ENCODE peak calls at places on chromosome 10, in six cellular contexts. U is A549, O is right atrium auricular region, F is fibroblast of lung, A is stomach, N is DND-41. C is an unnamed sample.

GRCh38 chr10:60827791-60828488 is 49.7 kb downstream of the CDK1 start:
- DNase-seq in U (no peak), O (no peak), F (no peak), A (no peak), N (peak), C (no peak)

GRCh38 chr10:338176-339037 is 203.2 kb downstream of the ZMYND11 start:
- DNase-seq in U (peak), O (no peak), F (peak), A (peak), N (peak), C (no peak)

GRCh38 chr10:114265392-114266053 is 26.5 kb downstream of the VWA2 start:
- DNase-seq in U (no peak), O (peak), F (peak), A (no peak), N (no peak), C (no peak)

GRCh38 chr10:16745061-16745460 is 72.2 kb downstream of the RSU1 start:
- DNase-seq in U (no peak), O (no peak), F (no peak), A (no peak), N (no peak), C (no peak)

GRCh38 chr10:22986771-22987542 is 59.1 kb downstream of the ARMC3 start:
- DNase-seq in U (no peak), O (no peak), F (peak), A (no peak), N (no peak), C (no peak)

GRCh38 chr10:117324367-117324766 is 50.9 kb downstream of the PDZD8 start:
- DNase-seq in U (no peak), O (no peak), F (no peak), A (no peak), N (no peak), C (no peak)

GRCh38 chr10:986137-986825 is 2.0 kb upstream of the GTPBP4 start:
- DNase-seq in U (no peak), O (no peak), F (no peak), A (peak), N (no peak), C (no peak)

GRCh38 chr10:77165445-77166316 is 471.9 kb downstream of the KCNMA1 start:
- DNase-seq in U (peak), O (no peak), F (peak), A (peak), N (peak), C (no peak)

GRCh38 chr10:17026686-17027485 is 102.7 kb downstream of the CUBN start:
- DNase-seq in U (no peak), O (no peak), F (peak), A (no peak), N (no peak), C (no peak)

GRCh38 chr10:70367195-70367796 is 15.1 kb downstream of the LRRC20 start:
- DNase-seq in U (no peak), O (no peak), F (peak), A (no peak), N (no peak), C (no peak)

GRCh38 chr10:88651131-88651541 is 13.1 kb upstream of the LIPF start:
- DNase-seq in U (peak), O (no peak), F (peak), A (no peak), N (no peak), C (no peak)

GRCh38 chr10:98316661-98317060 is 48.7 kb upstream of the LOXL4 start:
- DNase-seq in U (no peak), O (no peak), F (peak), A (no peak), N (no peak), C (no peak)

GRCh38 chr10:3951993-3952392 is 167.0 kb upstream of the KLF6 start:
- DNase-seq in U (no peak), O (peak), F (no peak), A (peak), N (no peak), C (no peak)

GRCh38 chr10:132774179-132774904 is 11.6 kb downstream of the NKX6-2 start:
- DNase-seq in U (no peak), O (no peak), F (no peak), A (peak), N (no peak), C (no peak)

GRCh38 chr10:60420991-60421894 is 31.6 kb upstream of the ANK3 start:
- DNase-seq in U (no peak), O (no peak), F (no peak), A (no peak), N (no peak), C (no peak)

GRCh38 chr10:92082583-92083280 is 159.2 kb downstream of the BTAF1 start:
- DNase-seq in U (no peak), O (no peak), F (peak), A (no peak), N (no peak), C (no peak)

GRCh38 chr10:47311193-47311899 is 10.9 kb upstream of the GDF2 start:
- DNase-seq in U (no peak), O (no peak), F (no peak), A (peak), N (peak), C (no peak)

GRCh38 chr10:7093368-7093767 is 317.5 kb downstream of the SFMBT2 start:
- DNase-seq in U (no peak), O (no peak), F (no peak), A (no peak), N (no peak), C (no peak)

GRCh38 chr10:118046491-118047362 is at the start of gene RAB11FIP2:
- DNase-seq in U (peak), O (peak), F (peak), A (peak), N (peak), C (peak)

DNA sequence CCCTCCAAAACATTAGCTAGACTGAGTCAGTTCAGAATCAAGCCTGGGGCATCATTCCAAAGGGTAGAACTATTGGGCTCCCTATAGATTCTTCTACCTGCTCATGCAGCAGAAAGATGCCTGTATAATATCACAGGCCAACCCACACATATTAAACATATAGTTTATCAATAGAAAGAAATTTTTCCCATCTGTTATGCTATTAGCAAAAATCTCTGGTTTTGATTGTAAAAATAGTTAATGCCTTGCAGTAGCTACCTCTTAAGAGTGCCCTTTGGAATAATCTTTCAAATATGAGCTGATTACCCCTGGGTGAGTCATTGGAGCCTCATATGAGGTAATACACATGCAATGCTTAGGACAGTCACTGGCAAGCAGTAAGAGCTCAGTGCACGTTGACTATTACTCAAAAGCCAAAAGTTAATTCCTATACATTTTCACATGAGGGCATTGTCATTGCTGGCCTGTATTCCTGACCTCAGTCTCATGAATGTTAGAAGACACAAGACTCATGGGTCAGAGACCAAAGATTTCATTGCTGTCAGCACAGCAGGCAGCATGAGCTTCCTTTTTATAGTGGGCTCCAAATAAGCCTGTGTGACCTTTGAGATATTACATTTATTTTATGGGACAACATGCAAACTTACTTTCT is 180.0 kb downstream of the FGFR2 start:
- DNase-seq in U (no peak), O (no peak), F (peak), A (no peak), N (no peak), C (no peak)
- TF ChIP-seq CTCF in U (no peak), O (no peak), F (no peak), A (no peak), N (no peak), C (no peak)

GRCh38 chr10:124725791-124726190 is 18.4 kb downstream of the FAM53B start:
- DNase-seq in U (no peak), O (no peak), F (no peak), A (no peak), N (no peak), C (no peak)
- H3K27ac ChIP-seq in U (no peak), O (no peak), F (no peak), A (no peak), N (peak), C (no peak)

GRCh38 chr10:44858017-44858371 is 53.1 kb upstream of the TMEM72 start:
- DNase-seq in U (no peak), O (no peak), F (no peak), A (no peak), N (no peak), C (no peak)
- TF ChIP-seq CTCF in U (no peak), O (peak), F (no peak), A (no peak), N (no peak), C (no peak)

DNA sequence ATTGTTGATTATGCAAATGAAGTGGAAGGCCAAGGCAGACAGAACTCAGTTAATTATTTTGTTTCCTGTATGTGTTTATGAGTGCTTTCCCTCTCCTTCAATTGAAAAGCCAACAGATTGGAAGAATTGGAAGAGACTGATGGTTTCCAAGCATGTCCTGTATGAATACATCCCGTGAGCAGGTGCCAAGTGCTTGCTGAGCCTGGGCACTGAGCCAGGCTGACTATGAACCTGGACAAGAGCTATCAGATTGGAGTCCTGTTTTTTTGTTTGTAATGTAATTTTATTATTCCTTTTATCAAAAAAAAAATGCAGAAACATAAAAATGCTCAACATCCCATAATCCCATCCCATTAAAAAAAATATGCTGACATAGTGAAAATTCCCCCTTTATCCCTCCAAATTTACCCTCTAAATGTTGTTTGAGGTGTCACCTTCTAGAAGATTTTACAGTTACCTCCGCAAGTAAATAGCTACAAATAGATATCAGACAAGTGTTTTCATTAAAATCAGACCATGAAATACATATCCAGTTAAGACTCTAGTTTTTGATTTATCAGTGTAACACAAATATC is 449.5 kb downstream of the GRID1 start:
- DNase-seq in U (no peak), O (no peak), F (no peak), A (no peak), N (no peak), C (no peak)
- H3K27ac ChIP-seq in U (no peak), O (no peak), F (no peak), A (no peak), N (no peak), C (no peak)

GRCh38 chr10:14547826-14548225 is 217.1 kb upstream of the FRMD4A start:
- DNase-seq in U (no peak), O (peak), F (no peak), A (no peak), N (no peak), C (no peak)
- TF ChIP-seq CTCF in U (no peak), O (no peak), F (no peak), A (no peak), N (peak), C (no peak)

DNA sequence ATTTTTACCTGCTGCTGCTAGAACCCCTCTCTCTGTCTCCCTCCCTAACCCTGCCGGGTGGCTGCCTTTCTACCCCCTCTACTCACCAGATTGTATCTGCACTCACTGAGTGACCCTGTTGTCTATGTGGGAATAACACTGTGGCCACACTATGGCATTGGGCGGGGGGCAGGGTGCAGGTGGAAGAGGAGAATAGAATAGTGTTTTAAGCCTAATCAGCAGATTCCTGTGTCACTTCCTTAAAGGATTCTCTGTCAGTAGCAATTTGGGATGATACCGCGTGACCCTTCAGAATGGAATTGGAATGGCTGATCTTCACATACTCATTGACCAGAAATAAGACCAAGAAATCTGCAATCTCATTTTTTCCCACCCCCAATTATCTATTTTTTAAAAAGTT is 67.1 kb upstream of the ANKRD1 start:
- DNase-seq in U (no peak), O (no peak), F (no peak), A (no peak), N (no peak), C (no peak)
- H3K27ac ChIP-seq in U (no peak), O (peak), F (no peak), A (no peak), N (peak), C (no peak)

GRCh38 chr10:93224005-93224779 is 150.5 kb downstream of the CYP26A1 start:
- DNase-seq in U (no peak), O (no peak), F (no peak), A (no peak), N (no peak), C (peak)
- TF ChIP-seq CTCF in U (peak), O (no peak), F (no peak), A (no peak), N (peak), C (no peak)

DNA sequence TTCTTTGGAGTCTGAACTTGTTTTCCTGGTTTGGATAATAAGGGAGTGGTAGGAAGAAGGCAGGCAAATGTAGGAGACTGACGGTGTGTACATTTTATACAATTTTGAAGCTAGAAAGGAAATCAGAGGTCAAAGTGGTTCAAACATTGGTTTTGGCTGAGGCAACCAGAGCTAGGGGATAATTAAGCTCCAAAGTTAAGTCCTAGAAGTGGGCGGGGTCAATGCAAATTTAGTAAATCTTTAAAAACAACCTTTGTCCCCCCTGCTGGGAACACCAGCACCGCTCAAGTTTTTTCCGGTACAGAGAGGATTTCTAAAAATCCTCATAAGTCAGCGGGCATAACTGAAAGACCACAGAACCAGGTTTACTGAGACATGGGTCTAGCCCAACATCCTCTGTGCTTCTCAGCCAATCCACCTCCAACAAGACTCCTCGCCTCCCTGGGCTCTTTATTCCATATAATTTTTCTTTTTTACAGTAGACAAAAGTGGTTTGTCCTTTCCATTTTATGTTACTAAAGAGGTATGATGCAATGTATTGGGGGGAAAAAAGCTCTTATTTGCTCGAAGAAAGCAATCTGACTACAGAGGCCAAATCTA is 1.7 kb downstream of the GLUD1 start:
- DNase-seq in U (no peak), O (no peak), F (peak), A (no peak), N (peak), C (no peak)
- H3K27ac ChIP-seq in U (peak), O (peak), F (peak), A (peak), N (peak), C (peak)

C was measured in vagina.